ENCODE peak calls at places on chromosome 17, in nine cellular contexts. I is tibial nerve; A is heart left ventricle; L is A549; B is T-helper 17 cell; V is Peyer's patch; T is CD8-positive, alpha-beta T cell; W is MM.1S; H is GM23248. Q is an unnamed sample. For H3K9me3, the result is how much of the 10 kb centered on the place peaks cover.

GRCh38 chr17:338442-339192 is 14.0 kb downstream of the RPH3AL start:
- DNase-seq in W (no peak), I (no peak), H (no peak), V (no peak), A (no peak), L (no peak), T (no peak), B (no peak), Q (peak)

GRCh38 chr17:74172700-74173099 is 30.8 kb upstream of the RPL38 start:
- DNase-seq in W (no peak), A (no peak), T (no peak), I (no peak), B (no peak), V (no peak), L (no peak), H (no peak), Q (no peak)

GRCh38 chr17:57021226-57021940 is 43.5 kb downstream of the SCPEP1 start:
- DNase-seq in W (no peak), V (no peak), I (no peak), B (no peak), T (no peak), H (no peak), A (no peak), L (peak), Q (peak)

GRCh38 chr17:36697907-36698526 is 96.6 kb downstream of the MRM1 start:
- DNase-seq in I (no peak), V (no peak), L (no peak), T (no peak), W (no peak), B (no peak), A (no peak), H (no peak), Q (no peak)

GRCh38 chr17:58686980-58687379 is 4.9 kb downstream of the TEX14 start:
- DNase-seq in W (no peak), A (no peak), L (no peak), H (no peak), I (no peak), B (no peak), V (no peak), T (no peak), Q (no peak)

GRCh38 chr17:38915639-38915995 is 9.8 kb upstream of the LASP1NB start:
- DNase-seq in L (no peak), V (no peak), T (no peak), H (no peak), W (no peak), A (no peak), B (no peak), I (peak), Q (no peak)

GRCh38 chr17:43367588-43368242 is 31.1 kb upstream of the ARL4D start:
- DNase-seq in W (peak), L (peak), V (no peak), H (peak), I (no peak), B (no peak), A (no peak), T (peak), Q (no peak)

GRCh38 chr17:66549312-66549705 is 246.9 kb downstream of the PRKCA start:
- DNase-seq in L (no peak), I (no peak), T (no peak), A (no peak), V (no peak), W (no peak), B (no peak), H (peak), Q (no peak)

GRCh38 chr17:55625516-55625915 is 97.1 kb downstream of the TMEM100 start:
- DNase-seq in H (no peak), L (no peak), W (peak), V (no peak), B (no peak), T (no peak), A (no peak), I (no peak), Q (no peak)

GRCh38 chr17:19618015-19618414 is 30.5 kb upstream of the ALDH3A2 start:
- DNase-seq in W (no peak), H (no peak), A (no peak), V (no peak), L (no peak), T (no peak), B (no peak), I (no peak), Q (no peak)
- H3K9me3 ChIP-seq in W (under half), H (under half), A (half or more), V (under half), L (under half), T (under half), B (under half), I (under half), Q (under half)

DNA sequence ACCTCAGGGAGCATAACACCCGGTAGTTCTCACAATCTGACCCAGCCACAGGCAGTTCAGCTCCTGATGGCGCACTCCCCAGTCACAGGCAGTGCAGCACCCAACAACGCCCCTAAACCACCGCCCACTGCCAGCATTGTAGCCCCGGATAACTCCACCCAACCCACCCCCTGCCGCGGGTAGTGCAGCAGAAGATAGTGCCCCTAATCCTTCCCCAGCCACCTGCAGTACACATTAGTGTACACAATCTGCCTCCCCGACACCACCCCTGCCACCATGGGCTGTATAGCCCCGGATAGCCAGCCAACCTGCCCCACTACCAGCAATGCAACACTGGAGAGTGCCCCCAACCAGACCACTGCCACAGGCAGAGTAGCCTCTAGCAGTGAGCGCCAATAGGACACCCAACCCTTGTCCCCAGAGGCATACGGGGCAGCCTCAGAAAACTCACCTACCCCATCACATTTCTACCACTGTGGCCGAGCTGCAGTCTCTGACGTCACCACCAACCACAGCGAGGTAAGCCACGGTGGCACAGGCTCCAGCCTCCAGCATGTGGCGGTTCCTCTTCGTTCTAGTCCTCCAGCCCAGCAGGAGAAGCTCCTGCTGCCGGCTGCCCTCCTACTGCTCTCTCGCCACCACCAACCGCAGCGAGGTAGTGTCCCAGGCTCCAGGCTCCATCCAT is 877.3 kb downstream of the KCNJ18 start:
- DNase-seq in V (no peak), A (no peak), B (no peak), H (no peak), T (no peak), W (no peak), L (no peak), I (no peak), Q (no peak)
- H3K9me3 ChIP-seq in V (under half), A (under half), B (under half), H (under half), T (under half), W (under half), L (under half), I (under half), Q (under half)

GRCh38 chr17:3282901-3283300 is 15.3 kb downstream of the OR3A1 start:
- DNase-seq in T (no peak), L (peak), H (no peak), B (no peak), I (no peak), V (no peak), A (no peak), W (no peak), Q (no peak)
- H3K9me3 ChIP-seq in T (under half), L (under half), H (under half), B (under half), I (under half), V (under half), A (under half), W (under half), Q (under half)

GRCh38 chr17:22303096-22303495 is 610.8 kb downstream of the KCNJ18 start:
- DNase-seq in W (no peak), V (no peak), T (no peak), A (no peak), L (no peak), B (no peak), I (no peak), H (no peak), Q (no peak)

GRCh38 chr17:22301353-22301745 is 609.0 kb downstream of the KCNJ18 start:
- DNase-seq in I (no peak), B (no peak), A (no peak), T (no peak), V (no peak), L (no peak), H (no peak), W (no peak), Q (no peak)

GRCh38 chr17:22304667-22305303 is 612.5 kb downstream of the KCNJ18 start:
- DNase-seq in I (no peak), B (no peak), L (no peak), T (no peak), A (no peak), H (no peak), V (no peak), W (no peak), Q (no peak)

GRCh38 chr17:22303865-22304264 is 611.5 kb downstream of the KCNJ18 start:
- DNase-seq in B (no peak), V (no peak), H (no peak), W (no peak), A (no peak), L (no peak), T (no peak), I (no peak), Q (no peak)

DNA sequence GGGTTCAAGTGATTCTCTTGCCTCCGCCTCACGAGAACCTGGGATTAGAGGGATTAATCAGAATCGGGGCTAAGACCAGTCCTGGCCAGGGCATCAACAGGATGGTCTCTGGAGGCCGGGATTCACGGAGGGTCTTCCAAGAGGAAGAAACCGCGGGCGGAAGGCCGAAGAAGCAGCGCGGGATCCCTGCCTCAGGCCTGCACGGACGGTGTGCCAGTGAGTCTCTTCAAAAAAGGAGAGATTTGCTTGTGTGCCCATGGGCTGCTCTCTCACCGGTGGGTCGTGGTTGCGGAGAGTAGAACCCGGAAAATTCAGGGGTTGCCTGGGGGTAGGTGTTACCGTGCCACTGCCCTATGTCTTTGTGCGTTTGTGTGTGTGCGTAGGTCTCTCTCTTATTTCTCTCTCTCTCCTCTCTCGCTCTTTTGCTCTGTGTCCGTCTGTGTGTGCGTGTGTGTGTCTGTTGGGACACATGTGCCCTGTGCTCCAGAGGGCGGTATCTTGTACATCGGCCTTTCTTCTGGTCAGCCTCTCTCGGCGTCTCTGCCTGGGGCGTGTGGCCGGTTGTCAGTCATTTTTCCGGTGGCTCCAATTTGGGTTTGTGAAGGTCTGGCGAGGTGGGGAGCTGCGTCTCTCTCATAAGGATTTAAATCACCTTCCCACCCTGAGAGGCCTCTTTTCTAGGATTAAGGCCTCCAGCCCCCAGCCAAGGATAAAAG is 613.2 kb downstream of the KCNJ18 start:
- DNase-seq in L (no peak), I (no peak), A (no peak), B (no peak), H (no peak), W (no peak), V (no peak), T (no peak), Q (no peak)
- H3K9me3 ChIP-seq in L (under half), I (under half), A (under half), B (under half), H (under half), W (under half), V (under half), T (under half), Q (under half)

GRCh38 chr17:64437944-64438525 is 10.9 kb upstream of the MILR1 start:
- DNase-seq in A (no peak), V (no peak), H (no peak), L (peak), W (no peak), B (no peak), I (no peak), T (no peak), Q (no peak)
- H3K9me3 ChIP-seq in A (under half), V (under half), H (under half), L (under half), W (under half), B (under half), I (under half), T (under half), Q (under half)

GRCh38 chr17:22272363-22273146 is 580.2 kb downstream of the KCNJ18 start:
- DNase-seq in W (no peak), B (no peak), T (no peak), A (no peak), H (no peak), I (no peak), V (no peak), L (no peak), Q (no peak)
- H3K9me3 ChIP-seq in W (under half), B (under half), T (under half), A (under half), H (under half), I (under half), V (under half), L (under half), Q (under half)

GRCh38 chr17:22461460-22462145 is 769.3 kb downstream of the KCNJ18 start:
- DNase-seq in W (no peak), L (no peak), B (no peak), I (no peak), A (no peak), T (no peak), H (no peak), V (no peak), Q (no peak)
- H3K9me3 ChIP-seq in W (under half), L (under half), B (under half), I (under half), A (under half), T (under half), H (under half), V (under half), Q (under half)

DNA sequence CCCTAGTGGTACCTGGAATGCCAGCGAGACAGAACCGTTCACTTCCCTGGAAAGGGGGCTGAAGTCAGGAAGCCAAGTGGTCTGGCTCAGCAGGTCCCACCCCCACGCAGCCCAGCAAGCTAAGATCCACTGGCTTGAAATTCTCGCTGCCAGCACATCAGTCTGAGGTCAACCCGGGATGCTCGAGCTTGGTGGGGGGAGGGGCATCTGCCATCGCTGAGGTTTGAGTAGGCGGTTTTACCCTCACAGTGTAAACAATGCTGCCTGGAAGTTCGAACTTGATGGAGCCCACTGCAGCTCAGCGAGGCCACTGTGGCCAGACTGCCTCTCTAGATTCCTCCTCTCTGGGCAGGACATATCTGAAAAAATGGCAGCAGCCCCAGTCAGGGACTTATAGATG is 464.7 kb upstream of the TOM1L1 start:
- DNase-seq in T (no peak), H (no peak), V (no peak), A (no peak), L (no peak), I (no peak), B (no peak), W (no peak), Q (no peak)
- H3K9me3 ChIP-seq in T (under half), H (under half), V (under half), A (under half), L (under half), I (under half), B (under half), W (under half), Q (under half)

GRCh38 chr17:21595086-21595485 is 97.2 kb upstream of the KCNJ18 start:
- DNase-seq in I (no peak), B (no peak), W (no peak), A (no peak), H (no peak), L (no peak), T (no peak), V (no peak), Q (no peak)

GRCh38 chr17:21592774-21593173 is 99.5 kb upstream of the KCNJ18 start:
- DNase-seq in L (no peak), T (no peak), I (no peak), V (no peak), B (no peak), W (no peak), H (no peak), A (no peak), Q (no peak)
- H3K9me3 ChIP-seq in L (under half), T (under half), I (under half), V (under half), B (under half), W (under half), H (under half), A (under half), Q (under half)

Q was measured in thyroid gland.